ENCODE peak calls at places on chromosome 20, in ten cellular contexts. B is fibroblast of gingiva; J is COR-L47; M is dorsolateral prefrontal cortex; C is HS-27A; T is kidney epithelial cell; R is activated T-cell treated with anti-CD3 and anti-CD28 coated beads for 1 hour; G is stimulated activated CD4-positive, alpha-beta T cell treated with anti-CD3 and anti-CD28 coated beads, Interleukin-15, amount 100 ng/mL, for 1 hour; Q is GM12865; W is stimulated activated CD8-positive, alpha-beta memory T cell treated with anti-CD3 and anti-CD28 coated beads, Interleukin-7, amount 100 ng/mL, for 1 hour. I is an unnamed sample.

GRCh38 chr20:1332749-1333300 is 3.9 kb upstream of the SDCBP2 start:
- DNase-seq in B (no peak), J (no peak), M (no peak), C (no peak), T (no peak), R (no peak), G (no peak), Q (no peak), W (no peak), I (no peak)

GRCh38 chr20:64077876-64078551 is 1.3 kb downstream of the RGS19 start:
- DNase-seq in B (no peak), J (no peak), M (no peak), C (no peak), T (no peak), R (peak), G (no peak), Q (peak), W (peak), I (no peak)

GRCh38 chr20:44134897-44135810 is 51.8 kb downstream of the JPH2 start:
- DNase-seq in B (no peak), J (no peak), M (no peak), C (no peak), T (no peak), R (no peak), G (no peak), Q (peak), W (no peak), I (no peak)

GRCh38 chr20:1373614-1374013 is 19.2 kb downstream of the FKBP1A start:
- DNase-seq in B (no peak), J (no peak), M (peak), C (no peak), T (no peak), R (no peak), G (no peak), Q (no peak), W (no peak), I (no peak)

GRCh38 chr20:37567671-37568588 is 40.3 kb upstream of the BLCAP start:
- DNase-seq in B (no peak), J (peak), M (no peak), C (no peak), T (no peak), R (no peak), G (no peak), Q (no peak), W (no peak), I (no peak)

GRCh38 chr20:57804470-57805250 is 94.8 kb upstream of the PMEPA1 start:
- DNase-seq in B (no peak), J (no peak), M (no peak), C (no peak), T (no peak), R (no peak), G (no peak), Q (no peak), W (no peak), I (no peak)

GRCh38 chr20:23397961-23398360 is 23.3 kb downstream of the NAPB start:
- DNase-seq in B (no peak), J (no peak), M (no peak), C (no peak), T (peak), R (no peak), G (no peak), Q (no peak), W (no peak), I (no peak)

GRCh38 chr20:17562804-17563305 is 7.0 kb upstream of the DSTN start:
- DNase-seq in B (peak), J (no peak), M (no peak), C (no peak), T (peak), R (no peak), G (no peak), Q (no peak), W (no peak), I (no peak)

GRCh38 chr20:9503530-9504251 is 10.7 kb upstream of the LAMP5 start:
- DNase-seq in B (peak), J (no peak), M (no peak), C (no peak), T (no peak), R (no peak), G (no peak), Q (peak), W (no peak), I (no peak)

I was measured in NCI-H1048.